ENCODE peak calls at places on chromosome 13, in six cellular contexts. W is C1 segment of cervical spinal cord; X is A172; N is CMK; E is stomach; Y is activated gamma-delta T cell treated with anti-CD3 and anti-CD28 coated beads, Interleukin-2, amount 50 U/mL, for 16 hours. H is an unnamed sample.

GRCh38 chr13:35888327-35888940 is 242.7 kb downstream of the DCLK1 start:
- DNase-seq in X (peak; percentile 5), E (no peak), N (no peak), Y (no peak), W (no peak), H (peak; percentile 77)

GRCh38 chr13:113089693-113090414 is 15.7 kb upstream of the F7 start:
- DNase-seq in N (no peak), W (no peak), Y (no peak), X (no peak), E (no peak), H (no peak)

GRCh38 chr13:66477816-66478215 is 752.3 kb downstream of the PCDH9 start:
- DNase-seq in Y (no peak), X (no peak), N (no peak), W (no peak), E (no peak), H (no peak)

GRCh38 chr13:69641773-69642172 is 465.9 kb upstream of the ATXN8OS start:
- DNase-seq in Y (no peak), N (no peak), X (no peak), E (no peak), W (no peak), H (no peak)

GRCh38 chr13:112032186-112032835 is 34.6 kb upstream of the SOX1 start:
- DNase-seq in Y (no peak), W (no peak), E (no peak), N (no peak), X (no peak), H (no peak)

GRCh38 chr13:75410207-75410606 is 71.8 kb downstream of the TBC1D4 start:
- DNase-seq in E (no peak), X (no peak), Y (no peak), W (no peak), N (no peak), H (no peak)

GRCh38 chr13:45184693-45185092 is 16.2 kb downstream of the KCTD4 start:
- DNase-seq in X (no peak), E (no peak), W (no peak), Y (no peak), N (no peak), H (no peak)

GRCh38 chr13:57036290-57036689 is 104.4 kb upstream of the PRR20A start:
- DNase-seq in X (no peak), Y (no peak), W (no peak), E (no peak), N (no peak), H (no peak)

H was measured in NCI-H446 treated with DMSO at 0.1 percent for 48 hours.